ENCODE peak calls at places on chromosomes 6 and 20, in nine cellular contexts. G is Peyer's patch; F is endothelial cell of umbilical vein; Z is neural progenitor cell; K is CD8-positive, alpha-beta T cell; D is left ventricle myocardium inferior; P is transverse colon; J is mammary epithelial cell; H is HFF-Myc. W is an unnamed sample.

GRCh38 chr6:48087448-48087847 is 23.5 kb downstream of the PTCHD4 start:
- DNase-seq in Z (no peak), K (no peak), P (no peak), F (peak), D (no peak), G (no peak), H (no peak), J (no peak), W (no peak)

GRCh38 chr6:121647905-121648304 is 212.5 kb downstream of the GJA1 start:
- DNase-seq in J (peak), Z (no peak), F (peak), H (peak), P (no peak), K (no peak), G (no peak), D (no peak), W (no peak)

GRCh38 chr6:39432311-39433025 is 110.0 kb upstream of the KCNK16 start:
- DNase-seq in G (no peak), Z (no peak), K (no peak), H (peak), P (no peak), J (no peak), F (no peak), D (no peak), W (no peak)

GRCh38 chr6:28940294-28940858 is 16.6 kb upstream of the TRIM27 start:
- DNase-seq in D (no peak), Z (peak), F (no peak), K (peak), P (peak), J (peak), H (peak), G (peak), W (peak)

GRCh38 chr6:28988536-28989415 is 16.3 kb downstream of the ZNF311 start:
- DNase-seq in F (peak), J (peak), H (no peak), P (peak), Z (peak), G (peak), D (peak), K (peak), W (peak)

GRCh38 chr6:56772737-56773184 is 130.1 kb upstream of the DST start:
- DNase-seq in Z (peak), P (no peak), D (peak), F (peak), H (no peak), J (peak), G (no peak), K (no peak), W (no peak)

GRCh38 chr6:166112580-166112979 is 55.1 kb downstream of the TBXT start:
- DNase-seq in J (no peak), Z (no peak), P (no peak), G (no peak), D (no peak), K (no peak), H (no peak), F (no peak), W (no peak)

GRCh38 chr6:56509031-56509430 is 133.7 kb downstream of the DST start:
- DNase-seq in F (no peak), K (no peak), H (no peak), P (no peak), D (no peak), J (no peak), Z (no peak), G (no peak), W (no peak)

GRCh38 chr6:56995347-56995746 is 40.4 kb downstream of the BEND6 start:
- DNase-seq in K (no peak), D (no peak), P (no peak), F (no peak), G (no peak), J (peak), Z (no peak), H (no peak), W (peak)

GRCh38 chr20:32585519-32586127 is 490 bp upstream of the NOL4L start:
- DNase-seq in F (no peak), G (no peak), J (no peak), Z (peak), D (no peak), P (no peak), H (no peak), K (no peak), W (peak)

DNA sequence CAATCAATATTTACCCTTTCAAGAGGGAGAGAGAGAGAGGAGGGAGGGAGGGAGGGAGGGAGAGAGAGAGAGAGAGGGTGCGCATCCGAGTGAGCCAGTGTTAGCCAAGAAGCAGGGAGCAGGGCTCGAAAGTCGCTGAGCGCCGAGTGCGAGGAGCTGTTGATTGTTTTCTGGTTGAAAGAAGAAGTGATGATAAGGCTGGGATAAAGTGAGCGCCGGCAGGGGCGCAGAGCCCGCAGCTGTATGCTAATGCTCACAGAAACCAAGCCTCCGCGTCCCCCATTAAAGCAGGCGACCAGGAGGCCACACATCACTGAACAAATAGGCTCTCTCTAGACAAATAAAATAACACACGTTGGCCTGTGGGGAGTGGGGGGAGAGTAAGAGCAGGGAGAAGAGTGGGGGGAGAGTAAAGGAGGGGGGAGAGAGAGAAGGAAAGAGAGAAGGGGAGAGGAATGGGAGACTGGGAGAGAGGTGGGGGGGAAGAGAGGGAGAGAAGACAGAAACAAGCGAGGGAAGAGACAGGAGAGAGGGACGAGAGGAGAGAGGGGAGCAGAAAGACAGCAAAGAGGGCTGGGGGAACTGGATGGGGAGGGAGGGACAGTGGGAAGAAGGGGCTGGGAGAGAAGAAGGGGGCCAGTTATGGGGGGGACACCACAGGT is 5.0 kb upstream of the INSM1 start:
- DNase-seq in K (no peak), D (no peak), H (no peak), F (no peak), J (no peak), Z (peak), G (no peak), P (no peak), W (peak)
- H3K4me3 ChIP-seq in K (no peak), D (no peak), H (no peak), F (no peak), J (no peak), Z (peak), G (no peak), P (no peak), W (peak)

GRCh38 chr6:35601331-35602132 is 87.2 kb downstream of the FKBP5 start:
- DNase-seq in H (peak), Z (peak), G (peak), D (no peak), F (peak), J (peak), P (peak), K (peak), W (peak)
- H3K4me3 ChIP-seq in H (peak), Z (no peak), G (peak), D (peak), F (no peak), J (peak), P (peak), K (peak), W (no peak)

DNA sequence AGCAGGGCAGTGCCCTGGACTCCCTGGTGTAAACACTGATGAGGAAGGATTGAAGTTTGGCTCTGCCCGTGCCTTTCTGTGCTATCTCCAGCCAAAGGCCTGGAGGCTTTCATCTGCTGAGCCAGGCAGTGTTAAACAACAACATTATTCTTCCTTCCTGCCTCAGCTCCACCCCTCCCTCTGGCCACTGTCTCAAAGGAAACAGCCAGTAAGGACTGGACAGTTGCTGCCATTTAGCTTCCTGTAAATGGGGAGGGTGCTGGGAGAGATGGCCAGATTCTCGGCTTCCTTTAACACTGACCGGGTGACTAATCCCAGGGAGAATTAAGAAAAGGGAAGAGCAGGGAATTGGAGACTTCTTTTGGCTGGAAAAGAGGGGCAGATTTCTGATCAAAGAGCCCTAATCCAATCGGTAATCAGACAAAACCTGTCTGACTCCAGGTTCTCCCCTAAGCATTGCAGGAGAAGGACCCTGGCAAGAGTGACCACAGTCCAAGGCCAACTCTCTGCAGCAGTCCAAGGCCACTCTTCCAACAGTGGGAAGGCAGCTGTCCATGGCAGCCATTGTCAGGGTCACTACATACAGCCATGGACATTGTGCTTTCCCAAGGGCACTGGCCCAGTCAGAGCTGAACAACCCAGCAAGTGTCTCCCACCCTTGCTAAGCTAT is 19.6 kb upstream of the ADGRF1 start:
- DNase-seq in J (peak), G (no peak), H (no peak), Z (no peak), F (peak), P (peak), K (no peak), D (no peak), W (no peak)
- H3K4me3 ChIP-seq in J (no peak), G (no peak), H (no peak), Z (no peak), F (no peak), P (no peak), K (no peak), D (no peak), W (no peak)

GRCh38 chr6:101396552-101397173 is 3.2 kb downstream of the GRIK2 start:
- DNase-seq in J (peak), D (peak), Z (peak), P (peak), K (peak), G (peak), F (peak), H (peak), W (peak)

GRCh38 chr6:101393291-101394251 is at the start of gene GRIK2:
- DNase-seq in P (peak), K (no peak), F (peak), J (peak), Z (peak), G (peak), H (no peak), D (no peak), W (peak)

GRCh38 chr6:101392561-101393230 is 812 bp upstream of the GRIK2 start:
- DNase-seq in J (no peak), D (no peak), P (no peak), F (no peak), K (no peak), G (no peak), Z (no peak), H (no peak), W (peak)

GRCh38 chr6:101395345-101395744 is 1.8 kb downstream of the GRIK2 start:
- DNase-seq in J (no peak), P (no peak), H (no peak), D (no peak), K (no peak), G (no peak), F (no peak), Z (no peak), W (no peak)

DNA sequence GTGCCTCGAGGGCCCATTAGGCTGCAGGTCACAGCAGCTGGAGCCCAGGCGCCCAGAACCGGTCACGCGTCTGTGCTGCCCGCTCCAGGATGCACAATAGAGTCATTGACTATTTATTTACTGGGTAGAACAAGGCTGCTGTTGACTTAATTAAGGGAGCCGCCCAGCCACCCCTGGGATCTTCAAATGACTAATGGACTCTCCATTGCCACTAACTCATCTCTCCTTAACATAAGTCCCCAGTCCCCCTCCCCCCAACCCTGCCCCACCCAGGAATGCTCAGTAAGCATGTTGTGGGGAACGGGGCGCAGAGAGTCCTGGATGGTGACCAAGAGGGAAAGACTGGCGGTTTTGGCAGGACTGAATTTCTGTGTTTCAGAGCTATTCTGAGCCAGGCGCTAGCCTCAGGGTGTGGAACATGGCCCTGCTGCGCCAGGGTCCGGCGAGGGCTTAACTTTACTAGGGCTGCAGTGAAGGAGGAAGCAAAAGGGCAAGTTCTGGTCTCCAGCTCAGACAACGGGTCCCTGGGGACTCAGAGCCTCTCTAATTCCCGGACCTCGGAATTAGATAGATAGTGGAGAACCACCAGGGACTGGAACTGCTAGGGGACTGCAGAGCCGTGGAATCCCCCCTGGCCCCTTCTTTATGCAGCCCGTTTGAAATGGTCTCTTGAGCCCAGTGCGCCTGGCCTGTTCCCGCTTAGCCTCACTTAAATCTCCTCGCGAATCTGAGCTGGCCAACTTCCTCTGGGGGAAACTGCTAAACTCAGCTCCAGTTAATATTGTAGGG is 1.5 kb upstream of the GRIK2 start:
- DNase-seq in H (no peak), G (no peak), J (no peak), P (no peak), K (no peak), F (no peak), Z (peak), D (no peak), W (peak)
- H3K4me3 ChIP-seq in H (peak), G (no peak), J (no peak), P (no peak), K (no peak), F (no peak), Z (peak), D (peak), W (peak)

GRCh38 chr6:157235600-157236039 is 87.7 kb downstream of the TMEM242 start:
- DNase-seq in Z (peak), K (peak), P (peak), F (peak), J (peak), H (no peak), G (peak), D (peak), W (peak)
- H3K4me3 ChIP-seq in Z (peak), K (peak), P (peak), F (peak), J (peak), H (peak), G (peak), D (peak), W (peak)

GRCh38 chr6:37628611-37629320 is 68.9 kb downstream of the MDGA1 start:
- DNase-seq in D (no peak), K (no peak), J (no peak), G (no peak), Z (no peak), H (no peak), P (no peak), F (no peak), W (no peak)
- H3K4me3 ChIP-seq in D (no peak), K (no peak), J (no peak), G (no peak), Z (no peak), H (no peak), P (no peak), F (no peak), W (no peak)

GRCh38 chr6:168133707-168134398 is 54.8 kb upstream of the FRMD1 start:
- DNase-seq in H (no peak), D (no peak), G (peak), P (no peak), J (no peak), Z (no peak), F (no peak), K (no peak), W (peak)

GRCh38 chr6:168131464-168132415 is 52.7 kb upstream of the FRMD1 start:
- DNase-seq in F (no peak), G (peak), H (no peak), P (no peak), K (no peak), D (no peak), J (no peak), Z (peak), W (peak)

GRCh38 chr6:168130683-168131371 is 51.8 kb upstream of the FRMD1 start:
- DNase-seq in D (no peak), G (peak), Z (no peak), F (no peak), K (no peak), H (no peak), P (no peak), J (no peak), W (peak)

GRCh38 chr6:168133186-168133585 is 54.2 kb upstream of the FRMD1 start:
- DNase-seq in Z (peak), J (no peak), K (no peak), G (peak), D (peak), P (no peak), H (no peak), F (no peak), W (peak)

GRCh38 chr6:168132531-168133184 is 53.6 kb upstream of the FRMD1 start:
- DNase-seq in G (peak), J (no peak), P (no peak), F (peak), D (peak), H (no peak), K (no peak), Z (peak), W (peak)
- H3K4me3 ChIP-seq in G (no peak), J (no peak), P (peak), F (no peak), D (peak), H (no peak), K (no peak), Z (no peak), W (no peak)

GRCh38 chr20:25576783-25577530 is 8.4 kb downstream of the NINL start:
- DNase-seq in F (no peak), H (no peak), G (no peak), K (no peak), P (no peak), Z (no peak), J (no peak), D (no peak), W (no peak)
- H3K4me3 ChIP-seq in F (no peak), H (no peak), G (no peak), K (no peak), P (no peak), Z (no peak), J (no peak), D (no peak), W (no peak)

GRCh38 chr20:2207770-2208097 is 88.1 kb upstream of the TGM3 start:
- DNase-seq in D (no peak), H (no peak), G (no peak), P (no peak), Z (no peak), F (no peak), K (no peak), J (no peak), W (no peak)
- H3K4me3 ChIP-seq in D (peak), H (peak), G (peak), P (peak), Z (peak), F (no peak), K (peak), J (peak), W (peak)

GRCh38 chr6:135182993-135183531 is 2.0 kb downstream of the MYB start:
- DNase-seq in Z (peak), G (peak), J (peak), D (no peak), K (peak), H (no peak), P (peak), F (no peak), W (peak)

GRCh38 chr6:135186255-135186654 is 5.1 kb downstream of the MYB start:
- DNase-seq in J (no peak), H (no peak), F (no peak), G (no peak), P (no peak), K (no peak), D (no peak), Z (no peak), W (no peak)

GRCh38 chr6:135187372-135187771 is 6.3 kb downstream of the MYB start:
- DNase-seq in H (no peak), D (no peak), K (no peak), F (no peak), P (no peak), J (no peak), Z (no peak), G (no peak), W (no peak)

GRCh38 chr6:135183532-135184440 is 2.7 kb downstream of the MYB start:
- DNase-seq in G (peak), D (no peak), J (peak), K (peak), Z (peak), H (no peak), F (peak), P (peak), W (peak)

GRCh38 chr6:135185483-135185882 is 4.4 kb downstream of the MYB start:
- DNase-seq in H (no peak), Z (no peak), F (no peak), G (no peak), J (peak), K (no peak), P (no peak), D (no peak), W (no peak)
- H3K4me3 ChIP-seq in H (no peak), Z (no peak), F (no peak), G (no peak), J (no peak), K (no peak), P (no peak), D (no peak), W (no peak)

W was measured in H7.